ENCODE peak calls at places on chromosomes 11 and 22, in seven cellular contexts. W is PC-3; Z is neuronal stem cell; B is prostate gland; L is CD8-positive, alpha-beta T cell; U is CD8-positive, alpha-beta memory T cell; F is body of pancreas. Y is an unnamed sample.

GRCh38 chr11:66888282-66888681 is 31.4 kb downstream of the LRFN4 start:
- DNase-seq in Z (no peak), U (no peak), W (peak; percentile 27), F (no peak), L (no peak), B (no peak), Y (no peak)

GRCh38 chr22:49197986-49198704 is 629.5 kb downstream of the BRD1 start:
- DNase-seq in W (no peak), L (no peak), B (no peak), U (no peak), F (no peak), Z (no peak), Y (no peak)

GRCh38 chr11:69496202-69496557 is 14.7 kb downstream of the LINC01488 start:
- DNase-seq in L (no peak), W (no peak), F (no peak), Z (no peak), B (no peak), U (no peak), Y (no peak)

GRCh38 chr11:69444381-69445130 is 36.9 kb upstream of the LINC01488 start:
- DNase-seq in Z (no peak), B (peak; percentile 91), W (peak; percentile 63), L (no peak), U (no peak), F (peak; percentile 45), Y (peak; percentile 87)

GRCh38 chr22:40081662-40082061 is 86.9 kb downstream of the FAM83F start:
- DNase-seq in B (no peak), W (no peak), Z (no peak), U (no peak), F (no peak), L (no peak), Y (no peak)

GRCh38 chr11:69671734-69672465 is 3.3 kb downstream of the LTO1 start:
- DNase-seq in B (no peak), F (no peak), W (no peak), L (no peak), U (no peak), Z (no peak), Y (no peak)

GRCh38 chr22:45632791-45633515 is 38.7 kb upstream of the ATXN10 start:
- DNase-seq in F (no peak), L (no peak), B (no peak), U (no peak), W (no peak), Z (no peak), Y (no peak)

GRCh38 chr11:93407777-93408401 is 77.3 kb downstream of the DEUP1 start:
- DNase-seq in Z (no peak), W (no peak), U (no peak), F (no peak), L (no peak), B (no peak), Y (no peak)

GRCh38 chr22:31475778-31476177 is 13.9 kb downstream of the EIF4ENIF1 start:
- DNase-seq in Z (no peak), U (no peak), L (no peak), W (no peak), B (no peak), F (no peak), Y (no peak)

GRCh38 chr22:49975543-49976389 is 15.2 kb downstream of the PIM3 start:
- DNase-seq in F (peak; percentile 10), L (peak; percentile 47), W (no peak), B (no peak), Z (no peak), U (no peak), Y (peak; percentile 27)

DNA sequence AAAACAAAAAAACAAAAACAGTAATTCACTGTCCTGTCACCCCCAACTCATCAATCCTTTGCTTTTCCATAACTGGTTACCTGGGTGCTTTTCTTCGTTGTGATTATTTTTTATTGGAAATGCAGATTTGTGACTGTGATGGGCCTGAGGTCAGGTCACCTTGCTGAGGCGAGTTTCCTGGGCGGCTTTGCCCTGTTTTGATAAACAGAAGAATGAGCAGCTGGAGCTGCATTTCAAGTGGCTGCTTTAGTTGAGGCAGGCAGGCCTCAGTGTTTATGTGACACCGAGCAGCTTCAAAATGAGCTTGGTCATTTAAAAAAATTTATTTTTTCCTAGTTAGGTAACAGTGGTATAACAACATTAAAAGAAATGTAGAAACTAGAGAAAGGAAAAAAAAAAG is 22.2 kb downstream of the PTPRJ start:
- DNase-seq in W (no peak), F (no peak), B (no peak), U (no peak), L (no peak), Z (no peak), Y (no peak)
- H3K27ac ChIP-seq in W (no peak overlapping the region), F (no peak overlapping the region), B (no peak overlapping the region), U (peak overlapping the region; percentile 54), L (peak overlapping the region; percentile 62), Z (no peak overlapping the region), Y (no peak overlapping the region)

DNA sequence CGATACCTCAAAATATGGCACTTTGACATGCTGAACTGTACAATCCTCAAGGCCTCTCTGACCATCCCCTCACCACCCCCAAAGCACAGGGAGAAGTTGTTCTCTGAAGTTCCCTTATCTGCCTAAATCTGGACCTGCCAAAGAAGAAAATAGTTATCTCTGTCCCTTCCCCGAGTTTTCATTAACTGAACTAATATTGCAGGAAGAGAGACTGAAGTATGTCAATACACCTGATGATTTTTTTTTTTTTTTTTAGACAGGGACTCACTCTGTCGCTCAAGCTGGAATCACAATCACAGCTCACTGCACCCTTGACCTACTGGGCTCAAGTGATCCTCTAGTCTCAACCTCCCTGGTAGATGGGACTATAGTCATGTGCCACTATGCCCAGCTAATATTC is 75.0 kb downstream of the SIK3 start:
- DNase-seq in Z (no peak), B (no peak), W (no peak), F (no peak), U (no peak), L (no peak), Y (no peak)
- H3K4me1 ChIP-seq in Z (peaks cover 8% of the 10 kb centered on the region), B (no peaks in the 10 kb centered on the region), W (peaks cover 46% of the 10 kb centered on the region), F (peaks cover 63% of the 10 kb centered on the region), U (peaks cover 42% of the 10 kb centered on the region), L (peaks cover 36% of the 10 kb centered on the region), Y (peaks cover 7% of the 10 kb centered on the region)

GRCh38 chr11:10896493-10896892 is 38.6 kb upstream of the ZBED5 start:
- DNase-seq in B (no peak), F (no peak), Z (no peak), U (no peak), L (no peak), W (no peak), Y (no peak)
- H3K27ac ChIP-seq in B (no peak overlapping the region), F (no peak overlapping the region), Z (no peak overlapping the region), U (no peak overlapping the region), L (no peak overlapping the region), W (no peak overlapping the region), Y (no peak overlapping the region)

GRCh38 chr11:95920460-95921105 is 3.3 kb downstream of the MTMR2 start:
- DNase-seq in L (no peak), Z (no peak), U (no peak), F (no peak), W (peak; percentile 28), B (no peak), Y (no peak)

GRCh38 chr11:95923730-95924413 is at the start of gene MTMR2:
- DNase-seq in L (peak; percentile 77), B (peak; percentile 60), F (peak; percentile 64), W (peak; percentile 69), U (peak; percentile 27), Z (peak; percentile 76), Y (peak; percentile 70)

GRCh38 chr11:95922536-95923440 is 1.1 kb downstream of the MTMR2 start:
- DNase-seq in Z (no peak), L (no peak), F (no peak), W (peak; percentile 36), U (no peak), B (no peak), Y (no peak)

GRCh38 chr11:95923441-95923729 is 522 bp downstream of the MTMR2 start:
- DNase-seq in W (peak; percentile 27), Z (no peak), F (no peak), U (no peak), L (no peak), B (no peak), Y (no peak)

GRCh38 chr11:95922099-95922498 is 1.8 kb downstream of the MTMR2 start:
- DNase-seq in B (no peak), Z (no peak), U (no peak), W (peak; percentile 38), L (no peak), F (no peak), Y (no peak)
- H3K4me1 ChIP-seq in B (peaks cover 16% of the 10 kb centered on the region), Z (peaks cover 2% of the 10 kb centered on the region), U (peaks cover 23% of the 10 kb centered on the region), W (peaks cover 36% of the 10 kb centered on the region), L (peaks cover 3% of the 10 kb centered on the region), F (peaks cover 17% of the 10 kb centered on the region), Y (no peaks in the 10 kb centered on the region)

GRCh38 chr22:38017939-38018885 is 33.9 kb upstream of the SOX10 start:
- DNase-seq in F (no peak), U (no peak), W (no peak), L (no peak), Z (no peak), B (no peak), Y (no peak)
- H3K27ac ChIP-seq in F (no peak overlapping the region), U (no peak overlapping the region), W (no peak overlapping the region), L (no peak overlapping the region), Z (no peak overlapping the region), B (peak overlapping the region; percentile 79), Y (peak overlapping the region; percentile 48)

GRCh38 chr11:102223859-102224258 is 93.4 kb upstream of the BIRC3 start:
- DNase-seq in Z (no peak), L (no peak), W (no peak), U (no peak), B (peak; percentile 35), F (no peak), Y (no peak)
- H3K4me1 ChIP-seq in Z (peaks cover 1% of the 10 kb centered on the region), L (no peaks in the 10 kb centered on the region), W (peaks cover 42% of the 10 kb centered on the region), U (no peaks in the 10 kb centered on the region), B (no peaks in the 10 kb centered on the region), F (peaks cover 3% of the 10 kb centered on the region), Y (peaks cover 4% of the 10 kb centered on the region)

DNA sequence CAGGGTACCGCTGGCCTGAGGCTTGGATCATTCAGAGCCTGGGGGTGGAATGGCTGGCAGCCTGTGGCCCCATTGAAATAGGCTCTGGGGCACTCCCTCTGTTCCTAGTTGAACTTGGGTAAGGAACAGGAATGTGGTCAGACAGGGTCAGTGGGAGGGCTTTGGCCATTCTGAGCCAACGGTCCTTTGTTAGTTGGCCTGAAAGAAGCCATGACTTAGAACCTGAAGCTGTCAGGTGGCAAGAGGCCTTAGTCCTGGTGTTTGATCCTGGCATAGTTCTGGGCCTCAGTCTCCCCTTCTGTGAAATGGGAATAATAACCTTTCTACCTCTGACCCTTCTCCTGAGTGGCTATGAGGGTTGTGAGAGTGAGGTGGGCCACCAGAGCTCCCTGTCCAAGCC is 8.3 kb downstream of the PGAP2 start:
- DNase-seq in L (no peak), W (peak; percentile 33), U (no peak), B (no peak), F (no peak), Z (no peak), Y (no peak)
- H3K27ac ChIP-seq in L (no peak overlapping the region), W (no peak overlapping the region), U (no peak overlapping the region), B (no peak overlapping the region), F (no peak overlapping the region), Z (no peak overlapping the region), Y (no peak overlapping the region)

GRCh38 chr22:18063311-18063710 is 14.5 kb upstream of the PEX26 start:
- DNase-seq in W (peak; percentile 65), Z (no peak), F (no peak), L (no peak), B (no peak), U (no peak), Y (no peak)
- H3K4me1 ChIP-seq in W (peaks cover 43% of the 10 kb centered on the region), Z (peaks cover 9% of the 10 kb centered on the region), F (peaks cover 32% of the 10 kb centered on the region), L (no peaks in the 10 kb centered on the region), B (no peaks in the 10 kb centered on the region), U (no peaks in the 10 kb centered on the region), Y (no peaks in the 10 kb centered on the region)

DNA sequence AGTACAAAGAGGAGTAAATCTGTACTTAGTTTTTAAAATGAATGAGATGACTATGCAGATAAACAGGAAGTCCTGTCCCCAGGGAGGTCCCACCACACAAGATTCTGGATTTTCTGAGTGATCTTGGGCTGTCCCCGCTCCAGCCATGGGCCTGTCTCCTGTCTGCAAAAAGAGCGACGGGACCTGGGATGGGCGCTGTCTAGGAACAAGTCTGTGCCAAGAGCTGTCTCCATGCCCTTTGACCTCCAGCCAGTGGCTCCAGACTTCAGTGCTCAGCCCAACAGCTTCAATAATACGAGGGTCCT is 6.0 kb downstream of the CSNK1E start:
- DNase-seq in Z (no peak), L (no peak), U (no peak), B (no peak), W (no peak), F (no peak), Y (no peak)
- H3K27ac ChIP-seq in Z (no peak overlapping the region), L (no peak overlapping the region), U (no peak overlapping the region), B (peak overlapping the region; percentile 65), W (no peak overlapping the region), F (no peak overlapping the region), Y (peak overlapping the region; percentile 60)

Y was measured in lung.